ENCODE peak calls at places on chromosomes 12 and 14, in ten cellular contexts. X is fibroblast of mammary gland; F is HTR-8/SVneo; I is cardiac fibroblast; O is heart right ventricle; K is Calu3; S is activated gamma-delta T cell; R is activated naive CD4-positive, alpha-beta T cell treated with anti-CD3 and anti-CD28 coated beads for 36 hours; C is endodermal cell; U is RWPE1. H is an unnamed sample.

GRCh38 chr12:124279315-124279714 is 15.6 kb upstream of the RFLNA start:
- DNase-seq in X (no peak), F (no peak), I (no peak), O (no peak), K (no peak), S (no peak), R (no peak), C (peak; percentile 63), U (no peak), H (no peak)

GRCh38 chr14:54839681-54840080 is 62.9 kb downstream of the GCH1 start:
- DNase-seq in X (peak; percentile 68), F (no peak), I (peak; percentile 71), O (no peak), K (peak; percentile 53), S (no peak), R (no peak), C (no peak), U (no peak), H (no peak)

GRCh38 chr12:80810874-80811273 is 94.2 kb downstream of the MYF5 start:
- DNase-seq in X (no peak), F (no peak), I (peak; percentile 10), O (no peak), K (no peak), S (no peak), R (no peak), C (no peak), U (no peak), H (no peak)

GRCh38 chr12:56084958-56085543 is 5.1 kb downstream of the ERBB3 start:
- DNase-seq in X (peak; percentile 21), F (no peak), I (peak; percentile 9), O (no peak), K (peak; percentile 37), S (no peak), R (peak; percentile 55), C (peak; percentile 90), U (no peak), H (no peak)

GRCh38 chr12:125902991-125903390 is 837.8 kb downstream of the AACS start:
- DNase-seq in X (no peak), F (no peak), I (no peak), O (no peak), K (no peak), S (no peak), R (no peak), C (no peak), U (no peak), H (no peak)

GRCh38 chr14:28298156-28298555 is 468.4 kb upstream of the FOXG1 start:
- DNase-seq in X (peak; percentile 63), F (no peak), I (peak; percentile 41), O (no peak), K (no peak), S (no peak), R (no peak), C (no peak), U (no peak), H (no peak)

GRCh38 chr12:97748298-97748697 is 285.7 kb downstream of the RMST start:
- DNase-seq in X (no peak), F (no peak), I (no peak), O (no peak), K (no peak), S (no peak), R (no peak), C (no peak), U (no peak), H (no peak)

GRCh38 chr14:34629657-34630529 is at the start of gene SNX6:
- DNase-seq in X (peak; percentile 59), F (peak; percentile 95), I (peak; percentile 80), O (peak; percentile 78), K (peak; percentile 82), S (peak; percentile 81), R (peak; percentile 85), C (peak; percentile 92), U (peak; percentile 95), H (peak; percentile 53)

GRCh38 chr14:52020315-52020714 is 31.0 kb downstream of the RTRAF start:
- DNase-seq in X (no peak), F (no peak), I (no peak), O (no peak), K (no peak), S (no peak), R (no peak), C (no peak), U (no peak), H (no peak)

GRCh38 chr12:116538076-116538591 is 21.0 kb upstream of the MAP1LC3B2 start:
- DNase-seq in X (no peak), F (no peak), I (no peak), O (no peak), K (no peak), S (no peak), R (no peak), C (no peak), U (no peak), H (no peak)

GRCh38 chr12:42976122-42976521 is 386.6 kb upstream of the PRICKLE1 start:
- DNase-seq in X (no peak), F (no peak), I (no peak), O (no peak), K (no peak), S (no peak), R (no peak), C (no peak), U (no peak), H (no peak)

GRCh38 chr14:32417956-32418552 is 89.0 kb downstream of the AKAP6 start:
- DNase-seq in X (peak; percentile 59), F (peak; percentile 5), I (peak; percentile 75), O (peak; percentile 34), K (peak; percentile 70), S (no peak), R (no peak), C (no peak), U (peak; percentile 45), H (peak; percentile 88)

GRCh38 chr12:62347922-62348650 is 87.9 kb downstream of the USP15 start:
- DNase-seq in X (peak; percentile 49), F (no peak), I (no peak), O (no peak), K (no peak), S (no peak), R (no peak), C (no peak), U (no peak), H (peak; percentile 92)

GRCh38 chr12:104215638-104216297 is at the start of gene TXNRD1:
- DNase-seq in X (peak; percentile 69), F (peak; percentile 76), I (peak; percentile 86), O (peak; percentile 82), K (peak; percentile 92), S (peak; percentile 60), R (peak; percentile 88), C (peak; percentile 98), U (peak; percentile 72), H (no peak)

GRCh38 chr12:72141381-72141780 is 130.8 kb upstream of the TRHDE start:
- DNase-seq in X (no peak), F (peak; percentile 2), I (no peak), O (no peak), K (no peak), S (no peak), R (no peak), C (no peak), U (no peak), H (no peak)

GRCh38 chr12:56933826-56934625 is at the start of gene SDR9C7:
- DNase-seq in X (no peak), F (no peak), I (no peak), O (no peak), K (no peak), S (no peak), R (no peak), C (peak; percentile 29), U (no peak), H (peak; percentile 24)

GRCh38 chr12:12147111-12147510 is 76.4 kb downstream of the BCL2L14 start:
- DNase-seq in X (no peak), F (no peak), I (no peak), O (no peak), K (no peak), S (no peak), R (no peak), C (no peak), U (no peak), H (no peak)

GRCh38 chr12:124827588-124828184 is 36.0 kb downstream of the SCARB1 start:
- DNase-seq in X (no peak), F (no peak), I (no peak), O (no peak), K (no peak), S (no peak), R (no peak), C (no peak), U (no peak), H (no peak)

GRCh38 chr12:126069549-126070165 is 1004.4 kb downstream of the AACS start:
- DNase-seq in X (peak; percentile 58), F (peak; percentile 3), I (peak; percentile 54), O (no peak), K (peak; percentile 82), S (no peak), R (peak; percentile 72), C (peak; percentile 96), U (peak; percentile 27), H (peak; percentile 44)

GRCh38 chr12:20646239-20646827 is 48.8 kb upstream of the SLCO1C1 start:
- DNase-seq in X (peak; percentile 69), F (peak; percentile 20), I (peak; percentile 71), O (no peak), K (no peak), S (no peak), R (no peak), C (no peak), U (peak; percentile 7), H (no peak)

GRCh38 chr12:99983721-99984258 is 946 bp downstream of the ANKS1B start:
- DNase-seq in X (no peak), F (no peak), I (no peak), O (no peak), K (no peak), S (no peak), R (no peak), C (no peak), U (no peak), H (no peak)

GRCh38 chr12:116138781-116139180 is 138.7 kb downstream of the MED13L start:
- DNase-seq in X (peak; percentile 30), F (no peak), I (no peak), O (no peak), K (no peak), S (no peak), R (no peak), C (no peak), U (no peak), H (no peak)

GRCh38 chr12:4177257-4177656 is 96.3 kb upstream of the CCND2 start:
- DNase-seq in X (no peak), F (no peak), I (no peak), O (no peak), K (no peak), S (no peak), R (no peak), C (no peak), U (no peak), H (no peak)

GRCh38 chr14:39431416-39432178 is 636 bp downstream of the FBXO33 start:
- DNase-seq in X (peak; percentile 16), F (peak; percentile 5), I (peak; percentile 38), O (peak; percentile 28), K (peak; percentile 56), S (no peak), R (peak; percentile 61), C (peak; percentile 82), U (peak; percentile 27), H (peak; percentile 43)

GRCh38 chr12:130878193-130879185 is 6.6 kb downstream of the RAN start:
- DNase-seq in X (no peak), F (no peak), I (no peak), O (no peak), K (no peak), S (no peak), R (no peak), C (peak; percentile 69), U (no peak), H (no peak)

GRCh38 chr12:106022568-106023012 is 116.2 kb downstream of the NUAK1 start:
- DNase-seq in X (no peak), F (no peak), I (no peak), O (no peak), K (peak; percentile 42), S (no peak), R (no peak), C (no peak), U (no peak), H (no peak)

GRCh38 chr12:27622436-27623185 is 73.6 kb upstream of the REP15 start:
- DNase-seq in X (no peak), F (no peak), I (no peak), O (no peak), K (no peak), S (no peak), R (no peak), C (no peak), U (no peak), H (no peak)

GRCh38 chr14:88463318-88463717 is 77.9 kb downstream of the SPATA7 start:
- DNase-seq in X (peak; percentile 32), F (peak; percentile 21), I (no peak), O (no peak), K (peak; percentile 8), S (no peak), R (peak; percentile 24), C (peak; percentile 60), U (no peak), H (no peak)